ENCODE peak calls at places on chromosomes 3 and 15, in nine cellular contexts. A is colonic mucosa, C is heart left ventricle, X is upper lobe of right lung, S is psoas muscle, J is adrenal gland, K is AG04450, F is Peyer's patch, O is uterus. D is an unnamed sample.

GRCh38 chr3:25173610-25174009 is 254.5 kb upstream of the RARB start:
- DNase-seq in O (no peak), S (no peak), X (no peak), A (no peak), K (no peak), C (no peak), J (no peak), F (no peak), D (no peak)

GRCh38 chr15:90201150-90201943 is at the start of gene SEMA4B:
- DNase-seq in J (peak; percentile 70), C (peak; percentile 89), S (peak; percentile 74), K (no peak), O (peak; percentile 58), X (peak; percentile 89), F (peak; percentile 85), A (peak; percentile 83), D (peak; percentile 56)

GRCh38 chr3:124770341-124771082 is 40.3 kb downstream of the UMPS start:
- DNase-seq in K (no peak), S (peak; percentile 49), O (peak; percentile 35), X (no peak), F (no peak), J (no peak), C (peak; percentile 84), A (no peak), D (peak; percentile 91)

GRCh38 chr3:5304789-5305680 is 117.5 kb downstream of the EDEM1 start:
- DNase-seq in F (peak; percentile 22), S (peak; percentile 18), J (peak; percentile 29), X (no peak), C (no peak), K (no peak), A (peak; percentile 55), O (no peak), D (peak; percentile 41)

GRCh38 chr3:129688310-129688895 is 81.9 kb upstream of the PLXND1 start:
- DNase-seq in C (peak; percentile 83), A (peak; percentile 28), F (no peak), X (no peak), S (peak; percentile 69), K (no peak), O (peak; percentile 66), J (peak; percentile 63), D (peak; percentile 65)

GRCh38 chr3:55484191-55484644 is 2.9 kb downstream of the WNT5A start:
- DNase-seq in O (no peak), F (no peak), A (no peak), J (no peak), C (no peak), S (no peak), K (no peak), X (peak; percentile 65), D (peak; percentile 30)

GRCh38 chr15:96687388-96688107 is 357.0 kb downstream of the NR2F2 start:
- DNase-seq in F (no peak), C (no peak), X (no peak), O (no peak), A (no peak), K (no peak), J (no peak), S (no peak), D (no peak)

GRCh38 chr15:71529353-71529752 is 281.0 kb upstream of the NR2E3 start:
- DNase-seq in S (no peak), O (no peak), A (no peak), J (no peak), C (no peak), F (no peak), X (no peak), K (no peak), D (no peak)

GRCh38 chr3:13677272-13677671 is 128.3 kb downstream of the FBLN2 start:
- DNase-seq in O (no peak), X (no peak), J (no peak), S (no peak), K (no peak), F (no peak), C (no peak), A (no peak), D (no peak)

GRCh38 chr3:44722103-44722401 is 7.4 kb upstream of the ZNF501 start:
- DNase-seq in J (no peak), X (no peak), S (no peak), C (no peak), F (no peak), K (no peak), A (no peak), O (no peak), D (no peak)

GRCh38 chr3:12188328-12188648 is 29.6 kb upstream of the TIMP4 start:
- DNase-seq in S (no peak), A (no peak), C (no peak), K (no peak), X (no peak), J (no peak), F (no peak), O (no peak), D (no peak)

GRCh38 chr3:126124896-126125295 is 41.0 kb upstream of the SLC41A3 start:
- DNase-seq in C (peak; percentile 39), F (no peak), X (no peak), J (peak; percentile 8), A (peak; percentile 9), K (no peak), O (peak; percentile 4), S (peak; percentile 2), D (no peak)

GRCh38 chr15:45635191-45635638 is 386 bp downstream of the SQOR start:
- DNase-seq in X (peak; percentile 91), F (peak; percentile 86), A (peak; percentile 83), K (no peak), O (peak; percentile 50), C (peak; percentile 86), J (peak; percentile 55), S (peak; percentile 84), D (no peak)

GRCh38 chr3:176262071-176262470 is 935.2 kb downstream of the TBL1XR1 start:
- DNase-seq in S (no peak), F (no peak), C (no peak), A (no peak), J (no peak), O (no peak), X (no peak), K (no peak), D (no peak)

GRCh38 chr15:89494941-89495637 is 1.3 kb downstream of the RHCG start:
- DNase-seq in F (no peak), S (no peak), K (no peak), C (no peak), A (peak; percentile 44), X (no peak), O (no peak), J (no peak), D (peak; percentile 32)

DNA sequence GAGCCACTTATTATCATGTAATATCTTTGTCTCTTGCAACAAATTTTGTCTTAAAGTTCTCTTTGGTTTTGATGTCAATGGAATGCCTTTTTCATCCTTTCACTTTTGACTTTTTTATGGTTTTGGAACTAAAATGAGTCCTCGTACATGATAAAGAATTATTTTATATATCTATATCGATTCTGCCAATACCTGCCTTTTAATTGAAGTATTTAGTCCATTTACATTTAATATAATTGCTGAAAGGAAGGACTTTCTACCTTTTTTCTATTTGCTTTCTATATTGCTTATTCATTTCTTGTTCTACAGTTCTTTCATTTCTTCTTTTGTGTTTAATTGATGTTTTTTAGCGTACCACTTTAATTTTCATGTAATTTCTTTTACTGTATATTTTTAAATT is 32.8 kb downstream of the GABRA5 start:
- DNase-seq in X (no peak), J (no peak), F (no peak), S (no peak), C (no peak), K (no peak), A (no peak), O (no peak), D (no peak)
- H3K9me3 ChIP-seq in X (peaks cover 2% of the 10 kb centered on the region), J (no peaks in the 10 kb centered on the region), F (no peaks in the 10 kb centered on the region), S (peaks cover 26% of the 10 kb centered on the region), C (no peaks in the 10 kb centered on the region), K (no peaks in the 10 kb centered on the region), A (no peaks in the 10 kb centered on the region), O (no peaks in the 10 kb centered on the region), D (no peaks in the 10 kb centered on the region)

DNA sequence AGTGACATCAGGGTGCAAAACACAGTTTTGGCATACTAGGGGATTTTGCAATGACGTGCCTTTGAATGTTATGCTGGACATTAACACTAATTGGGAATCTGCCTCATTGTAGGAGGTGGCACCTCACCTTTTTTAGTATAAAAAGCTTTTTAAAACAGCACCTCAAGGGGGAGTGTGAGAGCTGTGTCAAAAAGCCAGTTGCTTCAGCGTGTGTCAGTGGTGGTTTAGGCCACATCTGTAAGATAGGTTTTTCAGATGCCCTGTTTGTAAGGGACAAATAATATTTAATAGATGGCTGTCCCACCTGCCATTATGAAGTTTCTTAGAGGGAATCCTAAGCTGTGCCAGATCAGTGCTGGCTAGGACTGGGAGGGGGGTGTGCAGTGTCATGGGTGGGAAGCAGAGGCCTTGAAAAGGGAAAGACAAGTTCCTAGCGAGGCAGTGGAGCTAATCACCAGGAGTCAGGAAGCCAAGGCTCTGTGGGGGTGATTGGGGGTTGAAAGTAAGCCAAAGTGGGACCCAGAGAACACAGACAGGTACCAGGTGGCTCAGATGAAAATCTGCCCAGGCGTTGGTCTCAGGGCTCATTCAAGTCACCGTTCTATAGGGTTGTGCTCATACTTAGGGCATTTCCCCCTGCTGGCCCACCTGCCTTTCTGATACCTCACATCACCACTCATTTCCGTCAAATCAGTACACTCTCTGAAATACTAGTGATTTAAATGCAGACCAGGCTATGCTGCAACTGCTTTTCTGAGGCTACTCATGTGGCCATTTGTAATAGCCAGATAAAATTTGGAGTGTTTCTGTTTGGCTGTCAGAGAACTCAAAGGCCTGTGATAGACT is 120.5 kb downstream of the BBX start:
- DNase-seq in X (no peak), A (no peak), O (no peak), F (no peak), J (no peak), C (no peak), K (no peak), S (no peak), D (no peak)
- TF ChIP-seq CTCF in X (peak; percentile 7), A (no peak), O (no peak), F (no peak), J (no peak), C (peak; percentile 24), K (peak; percentile 36), S (no peak), D (peak; percentile 33)

DNA sequence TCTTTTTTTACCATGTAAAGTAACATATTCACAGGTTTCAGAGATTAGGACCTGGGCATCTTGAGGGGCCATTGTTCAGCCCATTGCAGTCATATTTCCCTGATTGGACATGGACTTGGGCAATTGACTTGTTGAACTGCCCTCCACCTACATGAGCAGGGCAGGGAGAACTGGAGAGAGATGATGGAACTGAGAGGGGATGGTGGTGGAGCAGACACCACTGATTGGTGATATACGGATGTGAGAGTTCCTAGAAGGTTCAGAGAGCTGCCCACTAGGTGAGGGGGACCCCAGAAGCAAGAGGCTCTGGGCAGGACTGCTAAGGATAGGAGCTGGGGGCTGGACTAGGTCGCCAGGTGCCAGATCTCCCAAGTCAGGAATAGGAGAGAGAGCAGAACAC is 37.8 kb upstream of the SIAH2 start:
- DNase-seq in X (no peak), A (no peak), K (no peak), C (no peak), S (no peak), O (no peak), F (no peak), J (no peak), D (no peak)
- H3K4me3 ChIP-seq in X (no peak overlapping the region), A (no peak overlapping the region), K (no peak overlapping the region), C (no peak overlapping the region), S (no peak overlapping the region), O (no peak overlapping the region), F (no peak overlapping the region), J (no peak overlapping the region), D (no peak overlapping the region)

DNA sequence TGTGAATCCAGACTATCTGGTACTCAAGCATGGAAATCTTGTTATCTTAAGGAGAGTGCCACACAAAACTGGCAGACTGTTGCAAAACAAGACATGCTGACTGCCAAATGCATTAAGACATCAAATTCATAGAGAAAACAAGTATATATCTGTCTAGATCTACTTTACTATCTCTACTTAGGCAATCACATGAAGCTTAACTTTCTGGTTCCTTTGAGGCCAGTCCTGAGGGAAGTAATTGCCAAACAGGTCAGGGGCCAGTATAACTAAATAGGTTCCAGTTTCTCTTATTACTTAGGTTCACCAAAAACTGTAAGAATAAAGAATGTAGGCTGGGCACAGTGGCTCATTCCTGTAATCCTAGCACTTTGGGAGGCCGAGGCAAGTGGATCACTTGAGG is 15.9 kb upstream of the SLC4A7 start:
- DNase-seq in J (no peak), K (no peak), C (no peak), O (no peak), A (no peak), X (no peak), S (no peak), F (no peak), D (no peak)
- H3K9me3 ChIP-seq in J (no peaks in the 10 kb centered on the region), K (no peaks in the 10 kb centered on the region), C (no peaks in the 10 kb centered on the region), O (no peaks in the 10 kb centered on the region), A (no peaks in the 10 kb centered on the region), X (no peaks in the 10 kb centered on the region), S (no peaks in the 10 kb centered on the region), F (no peaks in the 10 kb centered on the region), D (no peaks in the 10 kb centered on the region)

D was measured in cardiac muscle cell.